ENCODE peak calls at places on chromosomes 6 and 20, in six cellular contexts. One of them, this sample, is unnamed.

GRCh38 chr6:109236140-109237081 is 141.1 kb downstream of the CEP57L1 start:
- DNase-seq in A549: peak
- DNase-seq in SK-N-SH: no peak
- DNase-seq in GM12878: no peak
- DNase-seq in IMR-90: no peak
- DNase-seq in HepG2: peak
- DNase-seq in this sample: peak

GRCh38 chr6:90508753-90509152 is 78.1 kb downstream of the MAP3K7 start:
- DNase-seq in A549: no peak
- DNase-seq in SK-N-SH: no peak
- DNase-seq in GM12878: no peak
- DNase-seq in IMR-90: no peak
- DNase-seq in HepG2: no peak
- DNase-seq in this sample: no peak

GRCh38 chr20:53706511-53707031 is 112.9 kb upstream of the ZNF217 start:
- DNase-seq in A549: no peak
- DNase-seq in SK-N-SH: no peak
- DNase-seq in GM12878: peak
- DNase-seq in IMR-90: peak
- DNase-seq in HepG2: no peak
- DNase-seq in this sample: no peak

GRCh38 chr6:111950661-111951426 is 77.6 kb upstream of the FYN start:
- DNase-seq in A549: no peak
- DNase-seq in SK-N-SH: peak
- DNase-seq in GM12878: no peak
- DNase-seq in IMR-90: peak
- DNase-seq in HepG2: no peak
- DNase-seq in this sample: no peak

GRCh38 chr6:109961666-109962065 is 16.4 kb upstream of the GPR6 start:
- DNase-seq in A549: no peak
- DNase-seq in SK-N-SH: no peak
- DNase-seq in GM12878: no peak
- DNase-seq in IMR-90: no peak
- DNase-seq in HepG2: no peak
- DNase-seq in this sample: no peak

GRCh38 chr20:5688431-5688972 is 61.7 kb upstream of the SHLD1 start:
- DNase-seq in A549: no peak
- DNase-seq in SK-N-SH: no peak
- DNase-seq in GM12878: no peak
- DNase-seq in IMR-90: no peak
- DNase-seq in HepG2: no peak
- DNase-seq in this sample: no peak

GRCh38 chr6:129314575-129314974 is 395.4 kb downstream of the ARHGAP18 start:
- DNase-seq in A549: no peak
- DNase-seq in SK-N-SH: no peak
- DNase-seq in GM12878: no peak
- DNase-seq in IMR-90: no peak
- DNase-seq in HepG2: no peak
- DNase-seq in this sample: no peak

GRCh38 chr6:15623282-15624116 is 39.3 kb downstream of the DTNBP1 start:
- DNase-seq in A549: no peak
- DNase-seq in SK-N-SH: no peak
- DNase-seq in GM12878: no peak
- DNase-seq in IMR-90: peak
- DNase-seq in HepG2: peak
- DNase-seq in this sample: no peak

GRCh38 chr6:111540971-111541719 is 58.1 kb upstream of the REV3L start:
- DNase-seq in A549: no peak
- DNase-seq in SK-N-SH: peak
- DNase-seq in GM12878: no peak
- DNase-seq in IMR-90: no peak
- DNase-seq in HepG2: no peak
- DNase-seq in this sample: no peak

GRCh38 chr6:42315991-42316378 is 98.3 kb upstream of the MRPS10 start:
- DNase-seq in A549: peak
- DNase-seq in SK-N-SH: no peak
- DNase-seq in GM12878: no peak
- DNase-seq in IMR-90: peak
- DNase-seq in HepG2: peak
- DNase-seq in this sample: no peak

GRCh38 chr20:835220-836045 is 1.9 kb downstream of the FAM110A start:
- DNase-seq in A549: no peak
- DNase-seq in SK-N-SH: no peak
- DNase-seq in GM12878: no peak
- DNase-seq in IMR-90: no peak
- DNase-seq in HepG2: no peak
- DNase-seq in this sample: no peak

GRCh38 chr6:47650553-47651432 is 47.6 kb upstream of the ADGRF4 start:
- DNase-seq in A549: no peak
- DNase-seq in SK-N-SH: no peak
- DNase-seq in GM12878: no peak
- DNase-seq in IMR-90: no peak
- DNase-seq in HepG2: no peak
- DNase-seq in this sample: no peak

GRCh38 chr6:127851197-127851596 is 49.7 kb downstream of the THEMIS start:
- DNase-seq in A549: no peak
- DNase-seq in SK-N-SH: no peak
- DNase-seq in GM12878: no peak
- DNase-seq in IMR-90: peak
- DNase-seq in HepG2: no peak
- DNase-seq in this sample: no peak

GRCh38 chr6:113994934-113995342 is 24.0 kb upstream of the HDAC2 start:
- DNase-seq in A549: peak
- DNase-seq in SK-N-SH: peak
- DNase-seq in GM12878: no peak
- DNase-seq in IMR-90: peak
- DNase-seq in HepG2: peak
- DNase-seq in this sample: peak

GRCh38 chr6:4936681-4937041 is 67.2 kb downstream of the RPP40 start:
- DNase-seq in A549: peak
- DNase-seq in SK-N-SH: peak
- DNase-seq in GM12878: no peak
- DNase-seq in IMR-90: peak
- DNase-seq in HepG2: peak
- DNase-seq in this sample: no peak

GRCh38 chr6:142014515-142014914 is 118.2 kb upstream of the GJE1 start:
- DNase-seq in A549: peak
- DNase-seq in SK-N-SH: no peak
- DNase-seq in GM12878: no peak
- DNase-seq in IMR-90: peak
- DNase-seq in HepG2: no peak
- DNase-seq in this sample: no peak

GRCh38 chr6:89140347-89141159 is 5.3 kb upstream of the PM20D2 start:
- DNase-seq in A549: peak
- DNase-seq in SK-N-SH: no peak
- DNase-seq in GM12878: no peak
- DNase-seq in IMR-90: peak
- DNase-seq in HepG2: peak
- DNase-seq in this sample: no peak

GRCh38 chr20:50745634-50746137 is 14.3 kb downstream of the PARD6B start:
- DNase-seq in A549: no peak
- DNase-seq in SK-N-SH: no peak
- DNase-seq in GM12878: no peak
- DNase-seq in IMR-90: no peak
- DNase-seq in HepG2: no peak
- DNase-seq in this sample: no peak

GRCh38 chr6:52352239-52353008 is 9.5 kb upstream of the PAQR8 start:
- DNase-seq in A549: peak
- DNase-seq in SK-N-SH: no peak
- DNase-seq in GM12878: peak
- DNase-seq in IMR-90: peak
- DNase-seq in HepG2: peak
- DNase-seq in this sample: no peak

GRCh38 chr20:46022411-46023147 is 6.4 kb upstream of the SLC12A5 start:
- DNase-seq in A549: peak
- DNase-seq in SK-N-SH: peak
- DNase-seq in GM12878: no peak
- DNase-seq in IMR-90: peak
- DNase-seq in HepG2: peak
- DNase-seq in this sample: no peak

GRCh38 chr6:130188207-130188899 is 34.4 kb downstream of the SAMD3 start:
- DNase-seq in A549: no peak
- DNase-seq in SK-N-SH: no peak
- DNase-seq in GM12878: no peak
- DNase-seq in IMR-90: no peak
- DNase-seq in HepG2: no peak
- DNase-seq in this sample: no peak

GRCh38 chr20:33604084-33604990 is 57.8 kb upstream of the C20orf144 start:
- DNase-seq in A549: no peak
- DNase-seq in SK-N-SH: no peak
- DNase-seq in GM12878: no peak
- DNase-seq in IMR-90: no peak
- DNase-seq in HepG2: no peak
- DNase-seq in this sample: no peak

GRCh38 chr6:83853178-83853967 is at the start of gene RIPPLY2:
- DNase-seq in A549: peak
- DNase-seq in SK-N-SH: peak
- DNase-seq in GM12878: no peak
- DNase-seq in IMR-90: peak
- DNase-seq in HepG2: no peak
- DNase-seq in this sample: peak

GRCh38 chr6:10235339-10235738 is 179.5 kb downstream of the TFAP2A start:
- DNase-seq in A549: no peak
- DNase-seq in SK-N-SH: no peak
- DNase-seq in GM12878: no peak
- DNase-seq in IMR-90: no peak
- DNase-seq in HepG2: no peak
- DNase-seq in this sample: no peak

DNA sequence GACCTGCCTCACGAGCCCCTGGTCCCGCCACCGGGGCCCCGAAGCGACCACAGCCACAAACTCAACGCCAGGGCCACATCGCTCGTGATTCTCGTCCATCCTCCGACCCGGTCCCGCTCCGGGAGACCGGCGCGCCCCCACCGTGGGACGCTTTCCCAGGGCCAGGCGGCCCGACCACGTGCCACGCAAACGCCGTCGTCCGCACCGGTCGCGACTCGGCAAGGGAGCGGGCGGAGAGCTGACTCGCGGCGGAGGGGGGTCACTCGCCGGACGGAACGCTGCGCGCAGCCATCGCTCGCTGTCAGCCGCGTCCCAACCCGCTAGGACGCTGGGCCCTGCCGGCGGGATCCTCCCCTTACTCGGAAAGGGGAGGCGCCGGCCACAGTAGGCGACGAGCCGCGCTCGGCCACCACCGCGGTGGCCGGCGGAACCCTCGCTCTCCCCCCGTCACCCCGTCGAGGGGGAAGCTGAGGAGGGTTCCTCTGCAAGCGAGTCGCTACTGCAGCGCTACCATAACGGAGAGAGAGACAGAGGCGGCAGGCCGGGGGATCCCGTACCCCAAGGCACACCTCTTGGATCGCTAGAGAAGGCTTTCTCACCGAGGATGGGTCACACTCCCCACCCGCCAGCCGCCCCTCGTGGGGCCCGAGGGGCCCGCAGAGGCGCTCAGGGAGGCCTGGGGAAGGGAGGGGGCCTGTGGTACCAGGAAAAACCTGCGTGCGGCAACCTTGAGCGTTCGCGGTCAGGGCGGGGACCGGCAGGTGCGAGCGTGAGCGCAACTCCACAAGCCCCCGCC is 511.8 kb upstream of the ZNF337 start:
- DNase-seq in A549: no peak
- DNase-seq in SK-N-SH: peak
- DNase-seq in GM12878: no peak
- DNase-seq in IMR-90: no peak
- DNase-seq in HepG2: no peak
- DNase-seq in this sample: peak
- TF ChIP-seq USF2 in A549: no peak
- TF ChIP-seq USF2 in SK-N-SH: no peak
- TF ChIP-seq USF2 in GM12878: no peak
- TF ChIP-seq USF2 in IMR-90: no peak
- TF ChIP-seq USF2 in HepG2: no peak
- TF ChIP-seq USF2 in this sample: no peak

DNA sequence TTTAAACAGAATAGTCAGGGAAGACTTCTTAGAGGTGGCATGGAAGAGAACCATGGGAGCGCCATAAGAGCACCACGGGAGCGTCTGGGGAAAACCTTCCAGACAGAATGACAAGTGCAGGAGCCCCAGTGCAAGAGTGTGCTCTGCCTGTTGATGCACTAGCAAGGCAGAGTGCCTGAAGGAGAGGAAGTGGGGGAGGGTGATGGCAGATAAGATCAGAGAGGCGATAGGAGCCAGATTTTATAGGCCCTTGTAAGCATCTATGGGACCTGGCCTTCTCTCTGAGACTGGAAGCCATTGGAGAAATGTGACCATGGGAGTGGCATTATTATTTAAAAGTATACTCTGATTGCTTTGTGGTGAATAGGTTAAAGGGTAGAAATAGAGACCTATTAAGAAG is 13.1 kb downstream of the FUCA2 start:
- DNase-seq in A549: no peak
- DNase-seq in SK-N-SH: no peak
- DNase-seq in GM12878: no peak
- DNase-seq in IMR-90: no peak
- DNase-seq in HepG2: no peak
- DNase-seq in this sample: no peak
- TF ChIP-seq USF2 in A549: no peak
- TF ChIP-seq USF2 in SK-N-SH: no peak
- TF ChIP-seq USF2 in GM12878: no peak
- TF ChIP-seq USF2 in IMR-90: no peak
- TF ChIP-seq USF2 in HepG2: no peak
- TF ChIP-seq USF2 in this sample: no peak

GRCh38 chr20:43731469-43731868 is 4.7 kb upstream of the GTSF1L start:
- DNase-seq in A549: no peak
- DNase-seq in SK-N-SH: no peak
- DNase-seq in GM12878: no peak
- DNase-seq in IMR-90: peak
- DNase-seq in HepG2: no peak
- DNase-seq in this sample: no peak
- TF ChIP-seq USF2 in A549: no peak
- TF ChIP-seq USF2 in SK-N-SH: no peak
- TF ChIP-seq USF2 in GM12878: no peak
- TF ChIP-seq USF2 in IMR-90: no peak
- TF ChIP-seq USF2 in HepG2: no peak
- TF ChIP-seq USF2 in this sample: no peak

GRCh38 chr6:122494665-122495272 is 23.2 kb upstream of the SERINC1 start:
- DNase-seq in A549: no peak
- DNase-seq in SK-N-SH: no peak
- DNase-seq in GM12878: no peak
- DNase-seq in IMR-90: no peak
- DNase-seq in HepG2: no peak
- DNase-seq in this sample: no peak

GRCh38 chr6:122495612-122496011 is 24.0 kb upstream of the SERINC1 start:
- DNase-seq in A549: no peak
- DNase-seq in SK-N-SH: no peak
- DNase-seq in GM12878: no peak
- DNase-seq in IMR-90: no peak
- DNase-seq in HepG2: no peak
- DNase-seq in this sample: no peak

DNA sequence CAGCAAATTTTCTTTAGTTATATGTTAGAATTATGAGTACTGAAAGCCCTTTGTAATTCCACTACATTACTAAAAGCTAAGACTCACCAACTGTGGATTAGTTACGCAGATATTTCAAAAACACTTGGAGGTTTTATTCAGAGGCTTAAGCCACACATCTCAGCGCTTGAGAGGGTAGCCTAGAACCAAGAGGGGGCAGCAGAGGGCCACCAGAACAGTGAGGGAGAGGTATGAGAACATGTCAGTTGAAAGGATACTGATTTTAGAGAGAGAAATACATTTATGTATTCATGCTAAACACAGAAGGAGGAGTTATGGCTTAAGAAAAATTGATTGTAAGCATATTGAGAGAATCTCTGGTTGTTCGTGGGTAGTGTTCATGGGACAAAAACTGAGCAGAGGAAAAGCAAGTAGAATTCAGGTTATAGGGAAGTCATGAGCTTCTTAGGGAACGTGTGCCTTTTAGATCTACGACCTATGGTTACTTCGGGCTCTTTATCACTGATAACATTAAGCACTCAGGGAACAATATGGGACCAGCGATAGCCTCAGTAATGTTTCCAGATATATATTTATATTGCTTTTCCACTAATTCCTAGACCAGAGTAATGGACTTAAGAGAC is 20.4 kb upstream of the SERINC1 start:
- DNase-seq in A549: peak
- DNase-seq in SK-N-SH: peak
- DNase-seq in GM12878: no peak
- DNase-seq in IMR-90: peak
- DNase-seq in HepG2: peak
- DNase-seq in this sample: no peak
- TF ChIP-seq USF2 in A549: no peak
- TF ChIP-seq USF2 in SK-N-SH: no peak
- TF ChIP-seq USF2 in GM12878: no peak
- TF ChIP-seq USF2 in IMR-90: no peak
- TF ChIP-seq USF2 in HepG2: no peak
- TF ChIP-seq USF2 in this sample: no peak

This sample was measured in H1.